ENCODE peak calls at places on chromosomes 3 and 15, in five cellular contexts. K, N, C, X and R are unnamed samples.

GRCh38 chr3:72470899-72471298 is 377.3 kb downstream of the SHQ1 start:
- DNase-seq in K (no peak), N (no peak), C (no peak), X (no peak), R (no peak)

GRCh38 chr15:66014639-66015182 is 145.4 kb downstream of the RAB11A start:
- DNase-seq in K (no peak), N (no peak), C (no peak), X (no peak), R (no peak)

GRCh38 chr3:106092792-106093191 is 224.0 kb upstream of the CBLB start:
- DNase-seq in K (no peak), N (no peak), C (no peak), X (no peak), R (no peak)

GRCh38 chr15:71103102-71103676 is 12.1 kb upstream of the THSD4 start:
- DNase-seq in K (no peak), N (no peak), C (no peak), X (peak), R (no peak)

GRCh38 chr3:115905871-115906270 is 282.6 kb downstream of the GAP43 start:
- DNase-seq in K (no peak), N (no peak), C (no peak), X (no peak), R (no peak)

GRCh38 chr3:107619549-107619948 is 96.8 kb downstream of the BBX start:
- DNase-seq in K (no peak), N (no peak), C (no peak), X (no peak), R (no peak)

GRCh38 chr3:19124752-19125151 is 23.6 kb upstream of the KCNH8 start:
- DNase-seq in K (no peak), N (no peak), C (no peak), X (no peak), R (no peak)

GRCh38 chr3:72906154-72906553 is 18.3 kb downstream of the GXYLT2 start:
- DNase-seq in K (no peak), N (no peak), C (no peak), X (no peak), R (no peak)

GRCh38 chr15:40906947-40907802 is 12.9 kb downstream of the VPS18 start:
- DNase-seq in K (peak), N (peak), C (no peak), X (peak), R (peak)

GRCh38 chr3:159788987-159789386 is 199.6 kb upstream of the IL12A start:
- DNase-seq in K (no peak), N (no peak), C (no peak), X (no peak), R (no peak)

GRCh38 chr15:99719096-99719541 is 14.1 kb downstream of the LYSMD4 start:
- DNase-seq in K (no peak), N (no peak), C (no peak), X (no peak), R (no peak)

GRCh38 chr3:86563358-86563970 is 427.5 kb downstream of the VGLL3 start:
- DNase-seq in K (no peak), N (no peak), C (no peak), X (no peak), R (no peak)

GRCh38 chr3:20161714-20162113 is 24.3 kb downstream of the SGO1 start:
- DNase-seq in K (no peak), N (no peak), C (no peak), X (no peak), R (no peak)

GRCh38 chr3:31432897-31433678 is 99.6 kb upstream of the STT3B start:
- DNase-seq in K (no peak), N (peak), C (no peak), X (no peak), R (no peak)

GRCh38 chr3:59180006-59180405 is 130.2 kb upstream of the CFAP20DC start:
- DNase-seq in K (no peak), N (no peak), C (no peak), X (no peak), R (no peak)

GRCh38 chr3:69458798-69459197 is 72.9 kb upstream of the FRMD4B start:
- DNase-seq in K (no peak), N (no peak), C (no peak), X (no peak), R (no peak)

GRCh38 chr3:115100172-115100571 is 46.9 kb downstream of the ZBTB20 start:
- DNase-seq in K (peak), N (peak), C (no peak), X (no peak), R (peak)

GRCh38 chr3:129971368-129972052 is 3.0 kb upstream of the TRH start:
- DNase-seq in K (no peak), N (no peak), C (no peak), X (no peak), R (no peak)

GRCh38 chr3:139676634-139677197 is 1.1 kb downstream of the NMNAT3 start:
- DNase-seq in K (no peak), N (no peak), C (no peak), X (no peak), R (no peak)

GRCh38 chr15:96234109-96234892 is 96.2 kb upstream of the NR2F2 start:
- DNase-seq in K (no peak), N (peak), C (no peak), X (no peak), R (no peak)

GRCh38 chr3:189712906-189713483 is 81.8 kb downstream of the TP63 start:
- DNase-seq in K (no peak), N (no peak), C (no peak), X (no peak), R (no peak)

GRCh38 chr3:52245322-52246263 is at the start of gene PPM1M:
- DNase-seq in K (peak), N (peak), C (peak), X (peak), R (peak)

GRCh38 chr3:43612439-43612838 is 9.4 kb downstream of the ANO10 start:
- DNase-seq in K (no peak), N (no peak), C (no peak), X (no peak), R (no peak)

GRCh38 chr15:47795864-47796263 is 78.6 kb downstream of the SEMA6D start:
- DNase-seq in K (no peak), N (no peak), C (no peak), X (no peak), R (no peak)

GRCh38 chr3:57682284-57682683 is 10.6 kb downstream of the DENND6A start:
- DNase-seq in K (no peak), N (no peak), C (no peak), X (no peak), R (no peak)

GRCh38 chr3:39383913-39384664 is 919 bp downstream of the SLC25A38 start:
- DNase-seq in K (peak), N (peak), C (peak), X (peak), R (peak)

GRCh38 chr15:34691024-34691423 is 63.8 kb downstream of the GJD2 start:
- DNase-seq in K (no peak), N (no peak), C (no peak), X (no peak), R (no peak)

GRCh38 chr3:42511196-42511595 is 8.8 kb downstream of the VIPR1 start:
- DNase-seq in K (no peak), N (no peak), C (no peak), X (no peak), R (no peak)

GRCh38 chr3:146384786-146385185 is 84.6 kb downstream of the PLSCR2 start:
- DNase-seq in K (no peak), N (no peak), C (no peak), X (no peak), R (no peak)

DNA sequence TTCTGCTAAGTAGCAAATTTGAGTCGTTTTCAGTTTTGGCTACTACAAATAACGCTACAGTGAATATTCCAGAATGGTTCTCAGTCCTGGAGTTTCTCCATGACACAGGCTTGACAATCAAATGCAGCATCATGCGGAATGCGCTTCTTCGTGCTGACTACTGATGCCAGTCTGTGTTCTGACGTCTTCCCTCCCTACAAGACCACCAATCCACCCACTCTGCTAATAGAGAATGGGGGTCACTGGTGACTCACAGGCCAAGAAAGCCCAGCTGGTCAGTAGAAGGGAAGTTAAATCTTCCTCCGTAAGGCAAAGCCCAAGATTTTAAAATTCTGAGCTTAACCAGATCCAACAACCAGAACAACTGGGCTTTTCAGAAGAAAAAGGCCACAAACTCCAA is 115.1 kb downstream of the XXYLT1 start:
- DNase-seq in K (no peak), N (no peak), C (no peak), X (no peak), R (no peak)
- H3K27ac ChIP-seq in K (no peak), N (no peak), C (no peak), X (peak), R (no peak)

GRCh38 chr15:30923429-30923828 is 19.7 kb downstream of the FAN1 start:
- DNase-seq in K (no peak), N (no peak), C (no peak), X (peak), R (no peak)
- H3K27ac ChIP-seq in K (no peak), N (no peak), C (no peak), X (peak), R (no peak)

DNA sequence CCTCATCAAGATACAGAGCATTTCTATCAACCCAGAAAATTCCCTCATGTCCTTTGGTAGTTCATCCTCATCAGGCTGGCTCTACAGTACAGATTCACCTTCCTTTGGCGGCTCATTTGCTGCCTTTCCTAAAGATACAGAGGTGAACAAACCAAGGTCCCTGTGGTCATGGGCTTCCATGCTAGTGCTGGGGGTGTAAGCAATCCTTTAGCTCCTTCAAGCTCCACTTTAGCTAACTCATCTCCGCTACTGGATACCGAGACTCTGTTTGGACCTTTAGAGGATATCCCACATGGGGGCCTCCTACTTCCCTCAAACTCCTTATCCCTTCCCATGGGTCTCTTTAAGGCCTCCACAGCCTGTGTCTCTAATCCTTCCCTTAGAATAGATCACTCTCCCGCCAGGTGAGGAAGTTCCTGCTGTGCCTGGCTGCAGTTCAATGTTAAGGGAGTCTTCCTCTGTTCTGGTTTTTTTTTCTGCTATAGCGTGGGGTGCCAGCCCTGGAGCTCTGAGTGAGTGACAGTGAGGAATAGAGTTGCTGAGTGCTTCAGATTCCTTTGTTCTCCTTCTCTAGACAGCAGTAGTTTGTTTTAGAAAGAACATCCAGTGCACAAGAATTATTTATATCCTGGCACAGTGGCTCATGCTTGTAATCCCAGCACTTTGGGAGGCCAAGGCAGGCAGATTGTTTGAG is 30.7 kb downstream of the CLEC3B start:
- DNase-seq in K (no peak), N (no peak), C (no peak), X (no peak), R (no peak)
- H3K27ac ChIP-seq in K (no peak), N (no peak), C (peak), X (peak), R (no peak)

DNA sequence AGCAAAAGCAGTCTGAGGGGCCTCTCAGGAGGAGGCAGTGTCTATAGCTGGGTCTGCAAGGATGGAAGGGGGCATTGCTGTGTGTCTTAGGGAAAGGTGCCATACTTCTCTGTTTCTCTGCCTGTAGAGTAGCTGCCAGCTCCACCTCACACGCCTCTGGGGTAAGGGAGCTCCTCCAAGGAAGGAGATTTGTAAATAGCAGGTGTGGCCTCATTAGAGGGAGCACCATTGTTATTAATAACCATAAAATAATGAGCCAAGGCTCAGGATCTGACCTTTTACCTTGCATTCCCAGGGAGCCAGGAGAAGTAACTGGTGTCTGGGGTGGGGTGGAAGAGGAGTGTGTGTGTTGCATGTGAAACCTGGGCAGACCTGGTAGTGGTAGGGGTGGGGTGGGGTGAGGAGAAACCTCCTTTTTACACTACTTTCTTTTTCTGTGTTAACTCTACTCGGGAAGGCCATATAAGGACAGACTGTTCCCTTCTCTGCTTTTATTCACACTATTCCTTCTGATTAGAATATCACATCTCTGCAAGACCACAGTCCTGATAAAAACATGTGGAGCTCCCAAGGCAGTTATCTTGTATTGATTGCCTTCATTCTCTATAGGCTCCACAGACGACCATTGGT is 2.2 kb upstream of the C15orf39 start:
- DNase-seq in K (no peak), N (no peak), C (no peak), X (no peak), R (no peak)
- H3K27ac ChIP-seq in K (no peak), N (no peak), C (no peak), X (peak), R (no peak)

GRCh38 chr3:152879790-152880174 is 44.9 kb downstream of the P2RY1 start:
- DNase-seq in K (no peak), N (no peak), C (no peak), X (no peak), R (no peak)

GRCh38 chr3:152885066-152885465 is 50.1 kb downstream of the P2RY1 start:
- DNase-seq in K (no peak), N (no peak), C (no peak), X (no peak), R (no peak)

GRCh38 chr3:152874896-152875749 is 40.2 kb downstream of the P2RY1 start:
- DNase-seq in K (no peak), N (no peak), C (no peak), X (no peak), R (no peak)

GRCh38 chr3:152879130-152879789 is 44.3 kb downstream of the P2RY1 start:
- DNase-seq in K (no peak), N (no peak), C (no peak), X (no peak), R (no peak)
- H3K27ac ChIP-seq in K (no peak), N (no peak), C (no peak), X (no peak), R (no peak)

DNA sequence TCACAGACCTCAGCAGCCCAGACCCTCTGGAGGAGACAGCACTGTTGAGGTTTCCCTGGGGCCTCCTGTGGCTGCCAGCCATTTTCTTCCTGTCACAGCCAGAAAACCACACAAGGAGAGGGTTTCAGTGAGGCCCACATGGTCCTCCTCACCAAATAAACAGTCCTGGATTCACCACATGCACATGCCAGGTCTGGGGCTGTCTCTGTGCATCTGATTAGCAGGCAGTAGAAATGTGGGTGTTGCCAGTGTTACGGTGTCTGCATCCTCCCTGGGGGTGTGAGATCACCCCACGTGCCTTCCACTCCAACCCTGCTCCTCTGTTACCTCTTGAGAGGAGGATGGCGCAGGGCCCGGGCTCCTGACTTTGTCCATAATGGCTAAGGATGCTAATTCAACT is 140.4 kb downstream of the CHDH start:
- DNase-seq in K (no peak), N (no peak), C (no peak), X (no peak), R (no peak)
- H3K27ac ChIP-seq in K (no peak), N (no peak), C (no peak), X (no peak), R (no peak)